ENCODE peak calls at places on chromosomes 12 and 14, in ten cellular contexts. One of them, this sample, is unnamed.

GRCh38 chr14:35534884-35535793 is 1.2 kb downstream of the INSM2 start:
- DNase-seq in esophagus squamous epithelium: no peak
- DNase-seq in HepG2: peak; percentile 61
- DNase-seq in neural progenitor cell: peak; percentile 91
- DNase-seq in foreskin fibroblast: peak; percentile 53
- DNase-seq in AG04450: peak; percentile 24
- DNase-seq in mucosa of descending colon: peak; percentile 72
- DNase-seq in adrenal gland: peak; percentile 77
- DNase-seq in transverse colon: peak; percentile 59
- DNase-seq in upper lobe of right lung: peak; percentile 82
- DNase-seq in this sample: peak; percentile 68

GRCh38 chr12:4153343-4153892 is 120.1 kb upstream of the CCND2 start:
- DNase-seq in upper lobe of right lung: no peak
- DNase-seq in esophagus squamous epithelium: no peak
- DNase-seq in neural progenitor cell: no peak
- DNase-seq in adrenal gland: no peak
- DNase-seq in AG04450: no peak
- DNase-seq in mucosa of descending colon: peak; percentile 79
- DNase-seq in HepG2: no peak
- DNase-seq in transverse colon: peak; percentile 50
- DNase-seq in foreskin fibroblast: no peak
- DNase-seq in this sample: no peak

GRCh38 chr14:23376477-23377200 is at the start of gene CMTM5:
- DNase-seq in esophagus squamous epithelium: no peak
- DNase-seq in HepG2: no peak
- DNase-seq in adrenal gland: no peak
- DNase-seq in AG04450: no peak
- DNase-seq in mucosa of descending colon: no peak
- DNase-seq in upper lobe of right lung: no peak
- DNase-seq in transverse colon: no peak
- DNase-seq in neural progenitor cell: peak; percentile 81
- DNase-seq in foreskin fibroblast: no peak
- DNase-seq in this sample: no peak

GRCh38 chr14:52835122-52835903 is 43.9 kb upstream of the GNPNAT1 start:
- DNase-seq in HepG2: no peak
- DNase-seq in transverse colon: no peak
- DNase-seq in foreskin fibroblast: peak; percentile 42
- DNase-seq in esophagus squamous epithelium: no peak
- DNase-seq in mucosa of descending colon: no peak
- DNase-seq in upper lobe of right lung: no peak
- DNase-seq in adrenal gland: no peak
- DNase-seq in AG04450: no peak
- DNase-seq in neural progenitor cell: peak; percentile 39
- DNase-seq in this sample: no peak

GRCh38 chr12:48291511-48291910 is 59.2 kb downstream of the ZNF641 start:
- DNase-seq in upper lobe of right lung: no peak
- DNase-seq in AG04450: no peak
- DNase-seq in mucosa of descending colon: no peak
- DNase-seq in HepG2: no peak
- DNase-seq in transverse colon: no peak
- DNase-seq in adrenal gland: no peak
- DNase-seq in foreskin fibroblast: no peak
- DNase-seq in esophagus squamous epithelium: no peak
- DNase-seq in neural progenitor cell: no peak
- DNase-seq in this sample: no peak

GRCh38 chr12:109291531-109292341 is 17.3 kb downstream of the FOXN4 start:
- DNase-seq in esophagus squamous epithelium: no peak
- DNase-seq in transverse colon: peak; percentile 46
- DNase-seq in HepG2: no peak
- DNase-seq in AG04450: no peak
- DNase-seq in adrenal gland: peak; percentile 45
- DNase-seq in mucosa of descending colon: peak; percentile 60
- DNase-seq in upper lobe of right lung: no peak
- DNase-seq in foreskin fibroblast: peak; percentile 17
- DNase-seq in neural progenitor cell: peak; percentile 96
- DNase-seq in this sample: no peak

GRCh38 chr12:52091061-52091460 is 11.6 kb downstream of the SMIM41 start:
- DNase-seq in esophagus squamous epithelium: no peak
- DNase-seq in mucosa of descending colon: no peak
- DNase-seq in AG04450: no peak
- DNase-seq in adrenal gland: no peak
- DNase-seq in upper lobe of right lung: peak; percentile 38
- DNase-seq in HepG2: no peak
- DNase-seq in foreskin fibroblast: no peak
- DNase-seq in neural progenitor cell: no peak
- DNase-seq in transverse colon: no peak
- DNase-seq in this sample: no peak

GRCh38 chr12:38053655-38054464 is 262.7 kb upstream of the ALG10B start:
- DNase-seq in upper lobe of right lung: peak; percentile 80
- DNase-seq in foreskin fibroblast: no peak
- DNase-seq in HepG2: peak; percentile 70
- DNase-seq in neural progenitor cell: no peak
- DNase-seq in transverse colon: peak; percentile 22
- DNase-seq in adrenal gland: no peak
- DNase-seq in AG04450: no peak
- DNase-seq in mucosa of descending colon: peak; percentile 67
- DNase-seq in esophagus squamous epithelium: no peak
- DNase-seq in this sample: peak; percentile 67

GRCh38 chr12:75623631-75624118 is 112.3 kb upstream of the KRR1 start:
- DNase-seq in HepG2: peak; percentile 87
- DNase-seq in foreskin fibroblast: peak; percentile 73
- DNase-seq in transverse colon: no peak
- DNase-seq in upper lobe of right lung: no peak
- DNase-seq in AG04450: no peak
- DNase-seq in neural progenitor cell: no peak
- DNase-seq in adrenal gland: no peak
- DNase-seq in esophagus squamous epithelium: no peak
- DNase-seq in mucosa of descending colon: no peak
- DNase-seq in this sample: no peak

GRCh38 chr14:52328286-52328685 is 14.2 kb downstream of the PTGER2 start:
- DNase-seq in adrenal gland: no peak
- DNase-seq in foreskin fibroblast: peak; percentile 44
- DNase-seq in esophagus squamous epithelium: no peak
- DNase-seq in transverse colon: no peak
- DNase-seq in AG04450: no peak
- DNase-seq in HepG2: no peak
- DNase-seq in upper lobe of right lung: no peak
- DNase-seq in neural progenitor cell: no peak
- DNase-seq in mucosa of descending colon: no peak
- DNase-seq in this sample: no peak

GRCh38 chr12:6370994-6371754 is 4.2 kb downstream of the SCNN1A start:
- DNase-seq in mucosa of descending colon: peak; percentile 85
- DNase-seq in transverse colon: peak; percentile 84
- DNase-seq in AG04450: no peak
- DNase-seq in foreskin fibroblast: peak; percentile 62
- DNase-seq in esophagus squamous epithelium: no peak
- DNase-seq in HepG2: peak; percentile 97
- DNase-seq in upper lobe of right lung: peak; percentile 80
- DNase-seq in adrenal gland: peak; percentile 71
- DNase-seq in neural progenitor cell: peak; percentile 81
- DNase-seq in this sample: peak; percentile 66

GRCh38 chr12:49972122-49972521 is 625 bp upstream of the AQP6 start:
- DNase-seq in transverse colon: no peak
- DNase-seq in upper lobe of right lung: peak; percentile 45
- DNase-seq in esophagus squamous epithelium: no peak
- DNase-seq in neural progenitor cell: no peak
- DNase-seq in mucosa of descending colon: no peak
- DNase-seq in foreskin fibroblast: no peak
- DNase-seq in HepG2: no peak
- DNase-seq in AG04450: no peak
- DNase-seq in adrenal gland: no peak
- DNase-seq in this sample: no peak

GRCh38 chr12:124475295-124476010 is 92.0 kb downstream of the NCOR2 start:
- DNase-seq in neural progenitor cell: no peak
- DNase-seq in HepG2: no peak
- DNase-seq in esophagus squamous epithelium: no peak
- DNase-seq in foreskin fibroblast: no peak
- DNase-seq in AG04450: no peak
- DNase-seq in mucosa of descending colon: no peak
- DNase-seq in transverse colon: no peak
- DNase-seq in adrenal gland: no peak
- DNase-seq in upper lobe of right lung: no peak
- DNase-seq in this sample: no peak

GRCh38 chr12:94714378-94714777 is 64.0 kb upstream of the TMCC3 start:
- DNase-seq in neural progenitor cell: no peak
- DNase-seq in adrenal gland: no peak
- DNase-seq in esophagus squamous epithelium: no peak
- DNase-seq in AG04450: no peak
- DNase-seq in mucosa of descending colon: no peak
- DNase-seq in HepG2: no peak
- DNase-seq in transverse colon: no peak
- DNase-seq in upper lobe of right lung: no peak
- DNase-seq in foreskin fibroblast: peak; percentile 56
- DNase-seq in this sample: no peak

GRCh38 chr12:131211279-131211938 is 257.7 kb downstream of the ADGRD1 start:
- DNase-seq in HepG2: no peak
- DNase-seq in transverse colon: no peak
- DNase-seq in adrenal gland: no peak
- DNase-seq in foreskin fibroblast: no peak
- DNase-seq in upper lobe of right lung: peak; percentile 38
- DNase-seq in neural progenitor cell: no peak
- DNase-seq in mucosa of descending colon: no peak
- DNase-seq in esophagus squamous epithelium: no peak
- DNase-seq in AG04450: no peak
- DNase-seq in this sample: no peak

GRCh38 chr14:50955373-50956043 is 11.2 kb upstream of the PYGL start:
- DNase-seq in foreskin fibroblast: peak; percentile 89
- DNase-seq in transverse colon: peak; percentile 77
- DNase-seq in AG04450: peak; percentile 84
- DNase-seq in neural progenitor cell: peak; percentile 23
- DNase-seq in adrenal gland: peak; percentile 93
- DNase-seq in upper lobe of right lung: peak; percentile 75
- DNase-seq in HepG2: peak; percentile 82
- DNase-seq in mucosa of descending colon: peak; percentile 78
- DNase-seq in esophagus squamous epithelium: no peak
- DNase-seq in this sample: peak; percentile 75
- TF ChIP-seq CTCF in foreskin fibroblast: peak; percentile 58
- TF ChIP-seq CTCF in transverse colon: peak; percentile 34
- TF ChIP-seq CTCF in AG04450: peak; percentile 70
- TF ChIP-seq CTCF in neural progenitor cell: peak; percentile 24
- TF ChIP-seq CTCF in adrenal gland: peak; percentile 13
- TF ChIP-seq CTCF in upper lobe of right lung: peak; percentile 30
- TF ChIP-seq CTCF in HepG2: peak; percentile 76
- TF ChIP-seq CTCF in mucosa of descending colon: peak; percentile 10
- TF ChIP-seq CTCF in esophagus squamous epithelium: peak; percentile 59
- TF ChIP-seq CTCF in this sample: peak; percentile 16

GRCh38 chr14:72253503-72253902 is 321.3 kb downstream of the RGS6 start:
- DNase-seq in AG04450: no peak
- DNase-seq in neural progenitor cell: no peak
- DNase-seq in transverse colon: no peak
- DNase-seq in foreskin fibroblast: no peak
- DNase-seq in mucosa of descending colon: no peak
- DNase-seq in esophagus squamous epithelium: no peak
- DNase-seq in HepG2: no peak
- DNase-seq in adrenal gland: no peak
- DNase-seq in upper lobe of right lung: no peak
- DNase-seq in this sample: no peak

GRCh38 chr14:72254202-72254939 is 322.1 kb downstream of the RGS6 start:
- DNase-seq in mucosa of descending colon: no peak
- DNase-seq in foreskin fibroblast: no peak
- DNase-seq in esophagus squamous epithelium: no peak
- DNase-seq in neural progenitor cell: no peak
- DNase-seq in HepG2: no peak
- DNase-seq in transverse colon: no peak
- DNase-seq in upper lobe of right lung: no peak
- DNase-seq in adrenal gland: no peak
- DNase-seq in AG04450: no peak
- DNase-seq in this sample: no peak

GRCh38 chr14:72261068-72261467 is 328.8 kb downstream of the RGS6 start:
- DNase-seq in neural progenitor cell: no peak
- DNase-seq in mucosa of descending colon: no peak
- DNase-seq in AG04450: no peak
- DNase-seq in HepG2: no peak
- DNase-seq in upper lobe of right lung: no peak
- DNase-seq in transverse colon: no peak
- DNase-seq in adrenal gland: no peak
- DNase-seq in foreskin fibroblast: no peak
- DNase-seq in esophagus squamous epithelium: no peak
- DNase-seq in this sample: no peak

GRCh38 chr14:72254940-72255472 is 322.8 kb downstream of the RGS6 start:
- DNase-seq in adrenal gland: no peak
- DNase-seq in esophagus squamous epithelium: no peak
- DNase-seq in AG04450: no peak
- DNase-seq in neural progenitor cell: no peak
- DNase-seq in mucosa of descending colon: no peak
- DNase-seq in foreskin fibroblast: no peak
- DNase-seq in transverse colon: no peak
- DNase-seq in upper lobe of right lung: no peak
- DNase-seq in HepG2: no peak
- DNase-seq in this sample: no peak

DNA sequence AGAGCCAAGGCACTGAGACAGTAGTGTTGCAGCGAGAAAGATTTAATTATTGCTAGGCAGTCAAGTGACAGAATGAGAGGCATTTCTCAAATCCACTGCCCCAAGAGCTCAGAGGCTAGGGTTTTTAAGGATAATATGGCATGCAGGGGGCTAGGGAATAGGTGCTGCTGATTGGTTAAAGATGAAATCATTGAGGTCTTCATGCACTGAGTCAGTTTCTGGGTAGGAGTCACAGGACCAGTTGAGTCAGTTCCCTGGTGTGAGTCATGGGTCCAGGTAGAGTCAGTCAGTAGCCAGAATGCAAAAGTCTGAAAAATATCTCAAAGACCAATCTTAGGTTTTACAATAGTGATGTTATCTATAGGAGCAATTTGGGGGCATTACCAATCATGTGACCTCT is 323.8 kb downstream of the RGS6 start:
- DNase-seq in esophagus squamous epithelium: no peak
- DNase-seq in transverse colon: no peak
- DNase-seq in neural progenitor cell: no peak
- DNase-seq in mucosa of descending colon: no peak
- DNase-seq in AG04450: no peak
- DNase-seq in foreskin fibroblast: no peak
- DNase-seq in adrenal gland: no peak
- DNase-seq in upper lobe of right lung: no peak
- DNase-seq in HepG2: no peak
- DNase-seq in this sample: no peak
- H3K4me3 ChIP-seq in esophagus squamous epithelium: no peak overlapping the region
- H3K4me3 ChIP-seq in transverse colon: no peak overlapping the region
- H3K4me3 ChIP-seq in neural progenitor cell: no peak overlapping the region
- H3K4me3 ChIP-seq in mucosa of descending colon: no peak overlapping the region
- H3K4me3 ChIP-seq in AG04450: no peak overlapping the region
- H3K4me3 ChIP-seq in foreskin fibroblast: no peak overlapping the region
- H3K4me3 ChIP-seq in adrenal gland: no peak overlapping the region
- H3K4me3 ChIP-seq in upper lobe of right lung: no peak overlapping the region
- H3K4me3 ChIP-seq in HepG2: no peak overlapping the region
- H3K4me3 ChIP-seq in this sample: no peak overlapping the region

GRCh38 chr12:111692575-111693210 is 6.8 kb downstream of the ACAD10 start:
- DNase-seq in esophagus squamous epithelium: no peak
- DNase-seq in upper lobe of right lung: no peak
- DNase-seq in adrenal gland: no peak
- DNase-seq in HepG2: no peak
- DNase-seq in transverse colon: no peak
- DNase-seq in mucosa of descending colon: no peak
- DNase-seq in neural progenitor cell: no peak
- DNase-seq in AG04450: no peak
- DNase-seq in foreskin fibroblast: no peak
- DNase-seq in this sample: no peak
- TF ChIP-seq CTCF in esophagus squamous epithelium: no peak
- TF ChIP-seq CTCF in upper lobe of right lung: no peak
- TF ChIP-seq CTCF in adrenal gland: no peak
- TF ChIP-seq CTCF in HepG2: no peak
- TF ChIP-seq CTCF in transverse colon: no peak
- TF ChIP-seq CTCF in mucosa of descending colon: no peak
- TF ChIP-seq CTCF in neural progenitor cell: peak; percentile 22
- TF ChIP-seq CTCF in AG04450: peak; percentile 30
- TF ChIP-seq CTCF in foreskin fibroblast: peak; percentile 34
- TF ChIP-seq CTCF in this sample: no peak

GRCh38 chr12:40784102-40784501 is 91.9 kb downstream of the CNTN1 start:
- DNase-seq in foreskin fibroblast: no peak
- DNase-seq in HepG2: no peak
- DNase-seq in esophagus squamous epithelium: no peak
- DNase-seq in mucosa of descending colon: no peak
- DNase-seq in adrenal gland: no peak
- DNase-seq in transverse colon: no peak
- DNase-seq in AG04450: no peak
- DNase-seq in neural progenitor cell: no peak
- DNase-seq in upper lobe of right lung: no peak
- DNase-seq in this sample: no peak
- H3K4me3 ChIP-seq in foreskin fibroblast: no peak overlapping the region
- H3K4me3 ChIP-seq in HepG2: no peak overlapping the region
- H3K4me3 ChIP-seq in esophagus squamous epithelium: no peak overlapping the region
- H3K4me3 ChIP-seq in mucosa of descending colon: no peak overlapping the region
- H3K4me3 ChIP-seq in adrenal gland: no peak overlapping the region
- H3K4me3 ChIP-seq in transverse colon: no peak overlapping the region
- H3K4me3 ChIP-seq in AG04450: no peak overlapping the region
- H3K4me3 ChIP-seq in neural progenitor cell: no peak overlapping the region
- H3K4me3 ChIP-seq in upper lobe of right lung: no peak overlapping the region
- H3K4me3 ChIP-seq in this sample: no peak overlapping the region

This sample was measured in lower lobe of right lung.